ENCODE peak calls at places on chromosome 17, in five cellular contexts. J is Right ventricle myocardium inferior, O is GM12891, I is endothelial cell, E is T-helper 2 cell. M is an unnamed sample.

GRCh38 chr17:45929344-45929743 is 35.0 kb downstream of the MAPT start:
- DNase-seq in J (no peak), O (no peak), I (no peak), E (no peak), M (no peak)

GRCh38 chr17:48637323-48638260 is 11.4 kb upstream of the HOXB9 start:
- DNase-seq in J (no peak), O (no peak), I (no peak), E (no peak), M (no peak)

GRCh38 chr17:69607162-69607834 is 192.8 kb downstream of the MAP2K6 start:
- DNase-seq in J (peak; percentile 89), O (peak; percentile 12), I (peak; percentile 73), E (no peak), M (no peak)

GRCh38 chr17:75756451-75757085 is 8.4 kb downstream of the GALK1 start:
- DNase-seq in J (peak; percentile 43), O (no peak), I (no peak), E (no peak), M (peak; percentile 13)

GRCh38 chr17:50568659-50569058 is 8.1 kb downstream of the CACNA1G start:
- DNase-seq in J (no peak), O (no peak), I (no peak), E (no peak), M (no peak)

GRCh38 chr17:59785091-59785799 is 77.8 kb downstream of the VMP1 start:
- DNase-seq in J (no peak), O (no peak), I (no peak), E (no peak), M (no peak)

GRCh38 chr17:40598021-40598927 is 33.0 kb upstream of the CCR7 start:
- DNase-seq in J (no peak), O (no peak), I (no peak), E (peak; percentile 83), M (no peak)

GRCh38 chr17:48052956-48053757 is 5.0 kb downstream of the NFE2L1 start:
- DNase-seq in J (peak; percentile 80), O (no peak), I (no peak), E (no peak), M (no peak)

GRCh38 chr17:49993423-49994037 is 1.5 kb downstream of the DLX3 start:
- DNase-seq in J (no peak), O (no peak), I (peak; percentile 40), E (no peak), M (peak; percentile 34)

GRCh38 chr17:34389343-34389742 is 26.3 kb upstream of the CCL1 start:
- DNase-seq in J (no peak), O (no peak), I (no peak), E (no peak), M (no peak)

GRCh38 chr17:45382226-45382625 is 50.4 kb downstream of the ARHGAP27 start:
- DNase-seq in J (no peak), O (no peak), I (no peak), E (no peak), M (no peak)

GRCh38 chr17:68296217-68297140 is 5.2 kb downstream of the ARSG start:
- DNase-seq in J (no peak), O (no peak), I (no peak), E (no peak), M (no peak)

GRCh38 chr17:29570521-29570920 is 2.0 kb downstream of the TP53I13 start:
- DNase-seq in J (no peak), O (no peak), I (no peak), E (no peak), M (no peak)

GRCh38 chr17:60141111-60142018 is 8.4 kb upstream of the CA4 start:
- DNase-seq in J (peak; percentile 80), O (no peak), I (no peak), E (no peak), M (no peak)